ENCODE peak calls at places on chromosomes 4 and X, in four cellular contexts. Y is transverse colon, K is H1, T is pancreas. Q is an unnamed sample.

GRCh38 chrX:479273-479981 is 92.7 kb upstream of the PPP2R3B start:
- DNase-seq in Y (no peak), K (no peak), T (no peak), Q (no peak)

GRCh38 chrX:133254666-133255065 is 36.5 kb upstream of the TFDP3 start:
- DNase-seq in Y (no peak), K (no peak), T (no peak), Q (no peak)

GRCh38 chrX:155086202-155086840 is 15.0 kb downstream of the BRCC3 start:
- DNase-seq in Y (peak; percentile 30), K (peak; percentile 27), T (no peak), Q (peak; percentile 25)

GRCh38 chrX:40440841-40441240 is 139.9 kb upstream of the ATP6AP2 start:
- DNase-seq in Y (no peak), K (no peak), T (no peak), Q (no peak)

GRCh38 chrX:10197597-10198210 is 40.9 kb downstream of the CLCN4 start:
- DNase-seq in Y (no peak), K (no peak), T (no peak), Q (peak; percentile 68)

GRCh38 chr4:187006189-187006618 is 282.5 kb upstream of the FAT1 start:
- DNase-seq in Y (no peak), K (no peak), T (no peak), Q (peak; percentile 47)

GRCh38 chr4:133130171-133130570 is 18.9 kb upstream of the PCDH10 start:
- DNase-seq in Y (no peak), K (no peak), T (no peak), Q (no peak)

GRCh38 chr4:132642196-132642817 is 506.8 kb upstream of the PCDH10 start:
- DNase-seq in Y (no peak), K (peak; percentile 34), T (no peak), Q (peak; percentile 16)

GRCh38 chrX:115023139-115023538 is 5.7 kb upstream of the IL13RA2 start:
- DNase-seq in Y (no peak), K (no peak), T (no peak), Q (peak; percentile 67)

GRCh38 chr4:111519683-111520082 is 625.6 kb upstream of the FAM241A start:
- DNase-seq in Y (no peak), K (no peak), T (no peak), Q (no peak)

GRCh38 chr4:183966371-183966770 is 61.3 kb downstream of the STOX2 start:
- DNase-seq in Y (no peak), K (no peak), T (no peak), Q (no peak)

GRCh38 chr4:110533940-110534339 is 58.0 kb downstream of the ENPEP start:
- DNase-seq in Y (no peak), K (no peak), T (no peak), Q (peak; percentile 96)

GRCh38 chrX:101397779-101398178 is 7.0 kb downstream of the RPL36A start:
- DNase-seq in Y (no peak), K (no peak), T (no peak), Q (no peak)

GRCh38 chr4:119623025-119623424 is 5.6 kb downstream of the PDE5A start:
- DNase-seq in Y (no peak), K (no peak), T (no peak), Q (no peak)

GRCh38 chr4:136306361-136306760 is 1225.9 kb downstream of the PCDH18 start:
- DNase-seq in Y (no peak), K (no peak), T (no peak), Q (no peak)

GRCh38 chrX:53316860-53317237 is 35.5 kb upstream of the IQSEC2 start:
- DNase-seq in Y (no peak), K (no peak), T (no peak), Q (no peak)

GRCh38 chrX:50697691-50698090 is 116.3 kb downstream of the SHROOM4 start:
- DNase-seq in Y (no peak), K (no peak), T (no peak), Q (peak; percentile 30)

GRCh38 chrX:67922950-67923349 is 379.1 kb downstream of the AR start:
- DNase-seq in Y (no peak), K (no peak), T (no peak), Q (no peak)

GRCh38 chr4:4555916-4556315 is 14.1 kb upstream of the STX18 start:
- DNase-seq in Y (no peak), K (no peak), T (no peak), Q (peak; percentile 66)

GRCh38 chr4:166415749-166416148 is 542.7 kb downstream of the TLL1 start:
- DNase-seq in Y (no peak), K (no peak), T (no peak), Q (no peak)

GRCh38 chrX:2829469-2830246 is 928 bp downstream of the GYG2 start:
- DNase-seq in Y (no peak), K (no peak), T (peak; percentile 16), Q (no peak)

GRCh38 chr4:73431813-73432168 is 4.2 kb upstream of the AFP start:
- DNase-seq in Y (no peak), K (no peak), T (no peak), Q (no peak)

DNA sequence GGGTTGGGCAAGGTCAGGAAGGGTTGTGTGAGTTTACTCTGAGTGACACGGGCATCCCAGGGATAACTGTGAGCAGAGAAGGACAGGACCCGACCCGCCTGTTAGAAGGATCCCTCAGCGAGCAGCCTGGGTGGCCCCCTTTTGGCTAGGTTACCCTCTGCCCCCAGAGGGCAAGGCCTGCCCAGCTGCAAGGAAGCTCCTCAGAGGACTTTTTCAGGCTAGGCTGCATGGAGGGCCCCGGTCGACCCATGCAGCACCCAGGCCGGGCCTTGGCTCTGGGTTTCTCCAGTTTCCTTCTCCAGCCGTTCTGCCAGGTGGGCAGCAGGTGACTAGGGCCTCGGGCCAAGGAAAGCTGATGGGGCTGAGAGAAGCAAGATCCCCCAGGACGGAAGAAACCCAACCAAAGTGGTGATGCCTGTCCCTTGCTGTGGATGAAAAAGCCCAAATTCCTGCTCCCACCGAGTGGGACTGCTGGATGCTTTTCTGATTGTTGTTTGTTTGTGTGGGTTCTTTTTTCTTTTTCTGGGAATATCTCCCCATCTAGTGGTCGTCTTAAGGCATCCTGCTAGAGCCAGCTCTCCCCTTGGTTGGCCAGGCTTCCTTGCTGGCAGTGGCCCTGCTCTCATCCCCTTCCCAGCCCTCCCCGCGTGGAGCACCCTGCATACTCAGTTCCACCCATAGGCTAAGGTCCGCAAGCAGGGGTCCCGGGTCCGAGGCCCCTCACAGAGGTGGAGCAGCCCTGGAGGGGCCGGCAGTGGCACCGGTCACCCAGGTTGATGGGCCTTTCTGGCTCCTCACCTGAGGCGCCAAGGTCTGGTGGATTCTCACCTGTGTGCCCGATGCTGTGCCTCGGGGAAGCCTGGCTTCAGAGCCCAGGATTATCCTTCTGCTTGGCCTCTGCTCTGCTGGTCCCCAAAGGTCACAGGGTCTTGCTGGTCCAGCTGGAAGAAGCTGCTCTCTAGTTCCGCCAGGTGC is 1.8 kb downstream of the ZFP92 start:
- DNase-seq in Y (no peak), K (no peak), T (no peak), Q (no peak)
- H3K4me3 ChIP-seq in Y (no peak overlapping the region), K (no peak overlapping the region), T (no peak overlapping the region), Q (no peak overlapping the region)

GRCh38 chr4:54227261-54228063 is 1.6 kb upstream of the PDGFRA start:
- DNase-seq in Y (no peak), K (no peak), T (no peak), Q (peak; percentile 80)

GRCh38 chr4:54228064-54228527 is 997 bp upstream of the PDGFRA start:
- DNase-seq in Y (peak; percentile 68), K (no peak), T (peak; percentile 63), Q (peak; percentile 85)

GRCh38 chr4:54226399-54227260 is 2.5 kb upstream of the PDGFRA start:
- DNase-seq in Y (peak; percentile 50), K (no peak), T (no peak), Q (peak; percentile 91)

GRCh38 chr4:54225671-54226398 is 3.3 kb upstream of the PDGFRA start:
- DNase-seq in Y (no peak), K (no peak), T (no peak), Q (peak; percentile 33)

GRCh38 chr4:54224960-54225670 is 4.0 kb upstream of the PDGFRA start:
- DNase-seq in Y (no peak), K (no peak), T (no peak), Q (no peak)
- H3K4me3 ChIP-seq in Y (no peak overlapping the region), K (peak overlapping the region; percentile 32), T (no peak overlapping the region), Q (peak overlapping the region; percentile 13)

DNA sequence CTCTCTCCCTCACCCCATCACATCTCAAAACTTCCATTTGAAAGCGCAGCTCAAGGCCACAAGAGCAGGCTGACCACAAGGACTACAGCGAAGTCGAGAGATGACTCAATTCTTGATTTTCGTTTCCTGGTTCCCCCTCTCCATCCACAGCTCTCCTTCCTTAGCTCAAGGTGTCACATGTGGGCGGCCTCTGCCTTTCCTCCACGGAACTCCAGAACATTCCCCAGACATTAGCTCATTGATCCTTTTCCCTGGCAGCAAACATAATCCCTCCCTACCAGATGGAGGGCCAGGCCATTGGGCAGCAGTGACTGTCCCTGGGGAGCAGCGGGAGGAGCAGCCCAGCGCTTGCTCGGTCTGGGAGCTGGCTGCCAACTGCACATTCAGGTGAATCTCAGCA is 56.3 kb downstream of the CCDC149 start:
- DNase-seq in Y (no peak), K (no peak), T (no peak), Q (peak; percentile 29)
- H3K4me3 ChIP-seq in Y (no peak overlapping the region), K (no peak overlapping the region), T (no peak overlapping the region), Q (no peak overlapping the region)

GRCh38 chrX:150692296-150692695 is 900 bp upstream of the MTMR1 start:
- DNase-seq in Y (no peak), K (no peak), T (no peak), Q (no peak)
- H3K4me3 ChIP-seq in Y (peak overlapping the region; percentile 61), K (peak overlapping the region; percentile 84), T (peak overlapping the region; percentile 48), Q (peak overlapping the region; percentile 58)

DNA sequence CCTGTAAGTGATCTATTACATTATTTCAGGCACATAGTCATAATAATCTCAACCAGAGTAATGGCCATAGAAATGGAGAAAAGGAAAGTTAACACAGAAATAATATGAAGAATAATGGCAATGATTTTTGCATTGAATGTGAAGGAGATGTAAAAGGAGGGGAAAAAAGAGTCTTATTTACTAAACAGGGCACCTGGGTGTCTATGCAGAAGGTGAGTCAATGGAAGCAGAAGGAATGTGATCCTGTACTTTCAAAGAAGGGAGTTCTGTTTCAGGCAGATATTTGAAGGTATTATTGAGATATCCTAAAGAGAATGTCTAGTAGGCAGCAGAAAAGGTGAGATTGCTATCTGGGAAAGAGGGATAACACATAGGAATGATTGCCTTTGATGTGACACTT is 279.9 kb downstream of the INPP4B start:
- DNase-seq in Y (no peak), K (no peak), T (no peak), Q (no peak)
- H3K4me3 ChIP-seq in Y (peak overlapping the region; percentile 7), K (no peak overlapping the region), T (no peak overlapping the region), Q (no peak overlapping the region)

GRCh38 chr4:118350961-118351360 is 1.8 kb downstream of the PRSS12 start:
- DNase-seq in Y (no peak), K (no peak), T (no peak), Q (no peak)

GRCh38 chr4:118353452-118353851 is 649 bp upstream of the PRSS12 start:
- DNase-seq in Y (no peak), K (no peak), T (no peak), Q (no peak)

GRCh38 chr4:118354913-118355312 is 2.1 kb upstream of the PRSS12 start:
- DNase-seq in Y (no peak), K (no peak), T (no peak), Q (no peak)

GRCh38 chr4:118351851-118352827 is 664 bp downstream of the PRSS12 start:
- DNase-seq in Y (peak; percentile 65), K (no peak), T (peak; percentile 70), Q (no peak)

GRCh38 chr4:118352843-118353373 is at the start of gene PRSS12:
- DNase-seq in Y (peak; percentile 85), K (peak; percentile 57), T (peak; percentile 76), Q (peak; percentile 34)
- H3K4me3 ChIP-seq in Y (peak within 1 kb of the TSS; percentile 49), K (peak within 1 kb of the TSS; percentile 45), T (peak within 1 kb of the TSS; percentile 80), Q (peak within 1 kb of the TSS; percentile 49)